ENCODE peak calls at places on chromosome 6, in four cellular contexts. P, J, W and Q are unnamed samples.

GRCh38 chr6:9292975-9293374 is 857.6 kb upstream of the SLC35B3 start:
- DNase-seq in P (no peak), J (no peak), W (no peak), Q (no peak)

GRCh38 chr6:95978230-95978629 is 37.5 kb upstream of the FUT9 start:
- DNase-seq in P (no peak), J (no peak), W (no peak), Q (no peak)

GRCh38 chr6:169420912-169421543 is 167.4 kb upstream of the THBS2 start:
- DNase-seq in P (no peak), J (no peak), W (no peak), Q (no peak)

GRCh38 chr6:88445188-88445958 is 279.2 kb upstream of the CNR1 start:
- DNase-seq in P (no peak), J (no peak), W (no peak), Q (peak; percentile 10)

GRCh38 chr6:153117986-153118886 is 12.8 kb downstream of the RGS17 start:
- DNase-seq in P (no peak), J (no peak), W (no peak), Q (no peak)

GRCh38 chr6:130814506-130814905 is 12.7 kb upstream of the SMLR1 start:
- DNase-seq in P (no peak), J (no peak), W (no peak), Q (no peak)

GRCh38 chr6:75145976-75146375 is 59.9 kb downstream of the COL12A1 start:
- DNase-seq in P (no peak), J (no peak), W (no peak), Q (no peak)

GRCh38 chr6:170405311-170405975 is 98.9 kb downstream of the FAM120B start:
- DNase-seq in P (no peak), J (no peak), W (peak; percentile 73), Q (no peak)

GRCh38 chr6:167505199-167505598 is 180.3 kb downstream of the TTLL2 start:
- DNase-seq in P (no peak), J (no peak), W (no peak), Q (no peak)

GRCh38 chr6:447381-448165 is 56.0 kb downstream of the IRF4 start:
- DNase-seq in P (no peak), J (peak; percentile 55), W (no peak), Q (no peak)

GRCh38 chr6:157270916-157271315 is 52.4 kb downstream of the TMEM242 start:
- DNase-seq in P (no peak), J (no peak), W (no peak), Q (no peak)

GRCh38 chr6:33905081-33905609 is 101.3 kb upstream of the MLN start:
- DNase-seq in P (no peak), J (peak; percentile 72), W (no peak), Q (no peak)

GRCh38 chr6:152301806-152302568 is 335.2 kb downstream of the SYNE1 start:
- DNase-seq in P (peak; percentile 61), J (peak; percentile 92), W (peak; percentile 78), Q (peak; percentile 83)

GRCh38 chr6:53065266-53066058 is at the start of gene FBXO9:
- DNase-seq in P (peak; percentile 69), J (peak; percentile 86), W (no peak), Q (peak; percentile 74)

GRCh38 chr6:83901624-83902023 is 42.1 kb downstream of the CYB5R4 start:
- DNase-seq in P (no peak), J (no peak), W (no peak), Q (no peak)

GRCh38 chr6:5672581-5673011 is 334.1 kb downstream of the NRN1 start:
- DNase-seq in P (no peak), J (no peak), W (peak; percentile 78), Q (no peak)

GRCh38 chr6:123810214-123810613 is 6.5 kb downstream of the NKAIN2 start:
- DNase-seq in P (no peak), J (no peak), W (no peak), Q (no peak)

GRCh38 chr6:15661815-15662245 is 998 bp downstream of the DTNBP1 start:
- DNase-seq in P (no peak), J (no peak), W (no peak), Q (no peak)

GRCh38 chr6:108876929-108877775 is 28.9 kb downstream of the ARMC2 start:
- DNase-seq in P (no peak), J (no peak), W (peak; percentile 81), Q (no peak)

GRCh38 chr6:306641-307061 is 14.4 kb downstream of the DUSP22 start:
- DNase-seq in P (no peak), J (no peak), W (no peak), Q (no peak)

GRCh38 chr6:75113446-75113845 is 92.4 kb downstream of the COL12A1 start:
- DNase-seq in P (no peak), J (no peak), W (no peak), Q (no peak)